ENCODE peak calls at places on chromosomes 11 and 22, in four cellular contexts. H is K562, M is GM12891, N is GM12878. T is an unnamed sample.

GRCh38 chr11:65979261-65979759 is 17.8 kb downstream of the SART1 start:
- DNase-seq in H (no peak), M (no peak), N (no peak), T (no peak)

GRCh38 chr22:47835726-47836125 is 1073.3 kb downstream of the TBC1D22A start:
- DNase-seq in H (no peak), M (no peak), N (no peak), T (no peak)

GRCh38 chr22:46036558-46037408 is 59.8 kb upstream of the WNT7B start:
- DNase-seq in H (no peak), M (no peak), N (no peak), T (peak)

GRCh38 chr11:73752903-73753302 is 8.0 kb downstream of the RAB6A start:
- DNase-seq in H (no peak), M (no peak), N (no peak), T (no peak)

GRCh38 chr22:49933236-49933921 is 14.9 kb downstream of the CRELD2 start:
- DNase-seq in H (no peak), M (no peak), N (no peak), T (no peak)

GRCh38 chr11:58055806-58056401 is 25.2 kb downstream of the OR6Q1 start:
- DNase-seq in H (no peak), M (no peak), N (no peak), T (no peak)

GRCh38 chr11:45544826-45545225 is 120.6 kb downstream of the CHST1 start:
- DNase-seq in H (no peak), M (no peak), N (no peak), T (no peak)

GRCh38 chr11:64611961-64612646 is 21.1 kb downstream of the SLC22A12 start:
- DNase-seq in H (no peak), M (no peak), N (no peak), T (peak)

GRCh38 chr11:16111690-16112089 is 244.7 kb downstream of the SOX6 start:
- DNase-seq in H (no peak), M (no peak), N (no peak), T (no peak)

GRCh38 chr11:123186291-123186690 is 8.8 kb downstream of the CLMP start:
- DNase-seq in H (no peak), M (no peak), N (no peak), T (no peak)

GRCh38 chr11:123561046-123561781 is 93.2 kb downstream of the SCN3B start:
- DNase-seq in H (no peak), M (no peak), N (no peak), T (no peak)

GRCh38 chr11:85196955-85197354 is 430.2 kb downstream of the DLG2 start:
- DNase-seq in H (no peak), M (no peak), N (no peak), T (no peak)

GRCh38 chr11:46427364-46427763 is 35.8 kb upstream of the CHRM4 start:
- DNase-seq in H (peak), M (no peak), N (no peak), T (no peak)

GRCh38 chr11:68983816-68984215 is 3.0 kb upstream of the MRGPRD start:
- DNase-seq in H (no peak), M (no peak), N (no peak), T (no peak)

GRCh38 chr11:68749061-68749491 is 2.2 kb downstream of the TESMIN start:
- DNase-seq in H (no peak), M (no peak), N (no peak), T (no peak)

GRCh38 chr22:46093796-46094195 is 56.5 kb upstream of the PPARA start:
- DNase-seq in H (no peak), M (no peak), N (no peak), T (no peak)

GRCh38 chr22:31347251-31348008 is 1.3 kb upstream of the PATZ1 start:
- DNase-seq in H (no peak), M (peak), N (no peak), T (peak)

GRCh38 chr11:115985896-115986295 is 481.7 kb upstream of the CADM1 start:
- DNase-seq in H (no peak), M (no peak), N (no peak), T (no peak)

GRCh38 chr11:33263549-33263948 is 6.4 kb downstream of the HIPK3 start:
- DNase-seq in H (no peak), M (no peak), N (no peak), T (no peak)

GRCh38 chr11:699753-700152 is 4.1 kb downstream of the TMEM80 start:
- DNase-seq in H (no peak), M (no peak), N (no peak), T (no peak)

GRCh38 chr11:126127898-126128297 is 65.2 kb upstream of the CDON start:
- DNase-seq in H (no peak), M (no peak), N (no peak), T (no peak)

GRCh38 chr11:15671216-15671615 is 556.5 kb downstream of the INSC start:
- DNase-seq in H (no peak), M (no peak), N (no peak), T (no peak)

GRCh38 chr11:73365352-73366264 is 10.6 kb upstream of the RELT start:
- DNase-seq in H (no peak), M (no peak), N (no peak), T (no peak)

GRCh38 chr11:45076761-45077160 is 69.7 kb upstream of the PRDM11 start:
- DNase-seq in H (no peak), M (no peak), N (no peak), T (no peak)

GRCh38 chr22:36415415-36416168 is 27.8 kb upstream of the MYH9 start:
- DNase-seq in H (no peak), M (no peak), N (no peak), T (no peak)

GRCh38 chr22:21626735-21627469 is 2.9 kb downstream of the YDJC start:
- DNase-seq in H (no peak), M (no peak), N (no peak), T (no peak)

GRCh38 chr22:46998346-46998745 is 235.9 kb downstream of the TBC1D22A start:
- DNase-seq in H (no peak), M (no peak), N (no peak), T (no peak)

GRCh38 chr11:95453616-95454118 is 222.7 kb upstream of the SESN3 start:
- DNase-seq in H (peak), M (no peak), N (no peak), T (no peak)

GRCh38 chr11:123479048-123479837 is 49.2 kb downstream of the GRAMD1B start:
- DNase-seq in H (no peak), M (no peak), N (peak), T (peak)

GRCh38 chr22:44336962-44337657 is 24.4 kb upstream of the SHISAL1 start:
- DNase-seq in H (no peak), M (no peak), N (no peak), T (no peak)

GRCh38 chr22:44338183-44338812 is 25.5 kb upstream of the SHISAL1 start:
- DNase-seq in H (no peak), M (no peak), N (no peak), T (no peak)

GRCh38 chr22:44338906-44339305 is 26.2 kb upstream of the SHISAL1 start:
- DNase-seq in H (no peak), M (no peak), N (no peak), T (no peak)

GRCh38 chr22:44335903-44336803 is 23.4 kb upstream of the SHISAL1 start:
- DNase-seq in H (no peak), M (no peak), N (no peak), T (no peak)

GRCh38 chr22:44337658-44338004 is 24.9 kb upstream of the SHISAL1 start:
- DNase-seq in H (peak), M (no peak), N (no peak), T (no peak)
- TF ChIP-seq SPI1 in H (no peak), M (no peak), N (no peak), T (no peak)

GRCh38 chr22:44543781-44544181 is 45.7 kb upstream of the RTL6 start:
- DNase-seq in H (no peak), M (no peak), N (no peak), T (no peak)
- TF ChIP-seq SPI1 in H (no peak), M (no peak), N (no peak), T (no peak)

DNA sequence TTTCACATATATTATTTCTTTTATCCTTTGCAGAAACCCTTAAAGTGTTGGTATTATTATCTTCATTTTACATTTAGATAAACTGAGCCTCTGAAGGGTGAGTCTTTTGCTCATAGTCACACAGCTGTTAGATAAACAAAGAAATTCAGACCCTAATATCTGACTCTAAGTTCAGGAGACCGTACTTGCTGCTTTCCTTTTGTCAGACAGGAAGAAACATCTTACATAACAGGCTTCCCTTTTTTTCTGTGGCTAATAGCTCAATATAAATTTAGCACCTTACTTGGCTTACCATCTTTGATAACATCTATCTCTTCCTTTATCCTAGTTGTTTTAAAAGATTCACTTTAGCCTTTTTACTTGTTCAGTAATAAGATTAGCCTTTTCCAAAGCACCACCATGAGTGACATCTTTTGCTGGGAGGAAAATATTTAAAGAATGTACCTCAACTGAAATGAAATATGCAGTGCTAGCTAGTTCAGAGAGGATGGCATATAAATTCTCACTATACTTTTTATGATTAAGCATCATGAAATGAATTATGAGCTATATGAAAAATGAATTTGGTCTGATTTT is 128.6 kb downstream of the WNT11 start:
- DNase-seq in H (no peak), M (no peak), N (no peak), T (no peak)
- TF ChIP-seq SPI1 in H (no peak), M (no peak), N (no peak), T (peak)

GRCh38 chr22:33605201-33605600 is 315.1 kb downstream of the LARGE1 start:
- DNase-seq in H (no peak), M (no peak), N (no peak), T (no peak)
- TF ChIP-seq SPI1 in H (no peak), M (no peak), N (no peak), T (no peak)

GRCh38 chr11:118200901-118201680 is 23.7 kb downstream of the JAML start:
- DNase-seq in H (no peak), M (no peak), N (no peak), T (no peak)
- TF ChIP-seq SPI1 in H (no peak), M (no peak), N (no peak), T (no peak)

GRCh38 chr22:41647771-41648170 is 26.7 kb downstream of the XRCC6 start:
- DNase-seq in H (no peak), M (no peak), N (no peak), T (no peak)

GRCh38 chr22:41650229-41650628 is 29.1 kb downstream of the XRCC6 start:
- DNase-seq in H (no peak), M (no peak), N (no peak), T (no peak)

GRCh38 chr22:41654322-41654721 is 33.2 kb downstream of the XRCC6 start:
- DNase-seq in H (no peak), M (no peak), N (no peak), T (no peak)

GRCh38 chr22:41648431-41648830 is 27.3 kb downstream of the XRCC6 start:
- DNase-seq in H (no peak), M (no peak), N (no peak), T (no peak)

DNA sequence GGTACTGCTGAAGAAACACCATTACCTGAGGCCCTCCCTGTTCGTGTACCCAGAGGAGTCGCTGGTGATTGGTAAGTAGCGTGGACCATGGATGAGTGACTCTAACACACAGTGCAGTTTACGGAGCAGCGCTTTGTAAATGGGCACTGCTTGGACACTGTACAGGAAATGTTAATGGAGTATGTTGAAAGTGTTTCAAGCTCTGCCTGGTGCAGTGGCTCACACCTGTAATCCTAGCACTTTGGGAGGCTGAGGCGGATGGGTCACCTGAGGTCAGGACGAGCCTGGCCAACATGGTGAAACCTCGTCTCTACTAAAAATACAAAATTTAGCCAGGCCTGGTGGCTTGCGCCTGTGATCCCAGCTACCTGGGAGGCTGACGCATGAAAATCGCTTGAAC is 29.7 kb downstream of the XRCC6 start:
- DNase-seq in H (no peak), M (no peak), N (no peak), T (no peak)
- TF ChIP-seq SPI1 in H (no peak), M (no peak), N (no peak), T (no peak)

GRCh38 chr11:34427171-34427805 is 11.4 kb upstream of the CAT start:
- DNase-seq in H (no peak), M (no peak), N (no peak), T (peak)
- TF ChIP-seq SPI1 in H (no peak), M (no peak), N (no peak), T (no peak)

GRCh38 chr11:118264568-118265470 is 722 bp upstream of the MPZL2 start:
- DNase-seq in H (no peak), M (no peak), N (no peak), T (no peak)
- TF ChIP-seq SPI1 in H (no peak), M (no peak), N (no peak), T (no peak)

DNA sequence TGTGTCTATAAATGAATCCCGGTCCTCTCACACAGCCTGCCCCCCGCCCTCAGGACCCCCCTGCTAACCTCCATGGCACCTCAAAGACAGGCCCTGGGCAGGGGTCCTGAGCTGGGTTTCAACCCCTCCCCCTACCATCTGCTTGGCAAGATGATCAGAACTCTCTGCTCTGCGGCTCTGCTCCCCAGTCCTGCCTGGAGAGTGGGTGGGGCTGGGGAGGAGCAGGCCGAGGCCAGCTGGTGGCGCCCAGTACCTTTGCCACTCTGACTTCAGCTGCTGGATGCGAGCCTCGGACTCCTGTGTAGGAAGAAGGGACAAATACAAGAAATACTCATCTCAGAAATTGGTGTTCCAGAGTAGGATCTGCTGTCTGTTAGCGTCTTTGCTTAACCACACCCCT is 15.0 kb downstream of the SUN2 start:
- DNase-seq in H (no peak), M (no peak), N (no peak), T (no peak)
- TF ChIP-seq SPI1 in H (no peak), M (no peak), N (no peak), T (no peak)

DNA sequence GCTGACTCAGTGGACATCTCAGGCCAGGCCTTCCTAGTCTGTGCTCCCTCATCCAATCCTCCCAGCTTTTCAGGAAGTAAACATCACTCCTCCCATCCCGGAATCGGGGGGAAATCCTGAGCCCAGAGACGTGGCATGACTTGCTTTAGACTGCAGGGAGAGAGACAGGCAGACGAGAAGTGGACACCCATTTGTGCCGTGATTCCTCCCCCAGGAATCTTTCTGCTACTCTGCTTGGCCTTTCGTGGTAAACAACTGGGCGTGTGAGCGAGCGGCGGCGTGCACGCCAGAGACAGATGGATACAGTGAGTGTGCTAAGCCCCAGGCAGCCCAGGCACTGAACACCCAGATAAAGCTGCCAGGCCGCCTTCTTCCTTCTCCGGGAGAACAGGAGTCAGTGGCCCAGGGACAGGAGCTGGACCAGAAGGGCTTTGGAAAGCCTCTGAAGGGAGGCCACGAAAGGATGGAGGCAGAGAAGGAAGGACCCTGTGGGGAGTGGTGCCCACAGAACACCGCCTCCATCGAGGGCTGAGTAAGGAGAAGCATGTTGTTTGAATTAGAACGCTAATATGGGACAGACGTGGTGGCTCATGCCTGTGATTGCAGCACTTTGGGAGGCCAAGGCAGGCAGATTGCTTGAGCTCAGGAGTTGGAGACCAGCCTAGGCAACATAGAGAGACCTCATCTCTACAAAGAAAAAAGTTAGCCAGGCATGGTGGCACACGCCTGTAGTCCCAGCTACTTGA is 53.0 kb upstream of the PRR5 start:
- DNase-seq in H (no peak), M (no peak), N (no peak), T (no peak)
- TF ChIP-seq SPI1 in H (no peak), M (no peak), N (no peak), T (no peak)

T was measured in HL-60.